ENCODE peak calls at places on chromosomes 7 and 10, in four cellular contexts. J is mesenchymal stem cell, F is neuronal stem cell, W is H1. L is an unnamed sample.

GRCh38 chr7:54728411-54728810 is 30.6 kb downstream of the SEC61G start:
- DNase-seq in F (no peak), W (no peak), J (no peak), L (no peak)

GRCh38 chr10:128316925-128317324 is 190.7 kb upstream of the MKI67 start:
- DNase-seq in W (no peak), J (no peak), F (no peak), L (no peak)

GRCh38 chr10:73941300-73941699 is 30.4 kb downstream of the PLAU start:
- DNase-seq in F (no peak), W (no peak), J (peak), L (no peak)

GRCh38 chr10:47264797-47265281 is 35.2 kb upstream of the GDF10 start:
- DNase-seq in J (no peak), W (peak), F (no peak), L (peak)

GRCh38 chr10:69232736-69233135 is 12.6 kb downstream of the HKDC1 start:
- DNase-seq in W (no peak), F (no peak), J (no peak), L (no peak)

GRCh38 chr10:76311752-76312699 is 880.6 kb downstream of the LRMDA start:
- DNase-seq in J (peak), F (no peak), W (no peak), L (peak)

GRCh38 chr10:132712291-132712690 is 73.7 kb downstream of the NKX6-2 start:
- DNase-seq in W (no peak), F (no peak), J (no peak), L (no peak)

GRCh38 chr10:13139150-13139549 is 22.2 kb upstream of the MCM10 start:
- DNase-seq in J (no peak), W (no peak), F (no peak), L (no peak)

GRCh38 chr10:33559105-33559504 is 224.6 kb upstream of the NRP1 start:
- DNase-seq in F (no peak), W (no peak), J (no peak), L (no peak)

GRCh38 chr10:113341138-113341537 is 211.7 kb upstream of the HABP2 start:
- DNase-seq in F (no peak), W (no peak), J (no peak), L (no peak)

GRCh38 chr10:126905776-126906703 is 812 bp downstream of the DOCK1 start:
- DNase-seq in F (peak), W (peak), J (peak), L (peak)

GRCh38 chr7:158587425-158588084 is at the start of gene PTPRN2:
- DNase-seq in W (peak), F (peak), J (peak), L (peak)

GRCh38 chr7:22147113-22147512 is 201.4 kb upstream of the CDCA7L start:
- DNase-seq in W (no peak), F (no peak), J (no peak), L (no peak)

GRCh38 chr7:6221340-6222319 is 50.8 kb downstream of the CYTH3 start:
- DNase-seq in F (no peak), W (no peak), J (peak), L (no peak)

GRCh38 chr7:22894585-22894984 is 71.9 kb upstream of the TOMM7 start:
- DNase-seq in F (no peak), W (peak), J (no peak), L (no peak)

GRCh38 chr7:155846936-155847335 is 34.7 kb upstream of the SHH start:
- DNase-seq in F (no peak), J (no peak), W (no peak), L (no peak)

GRCh38 chr10:89891006-89891405 is 189.6 kb downstream of the KIF20B start:
- DNase-seq in F (no peak), W (no peak), J (peak), L (peak)

GRCh38 chr7:116515584-116515983 is 9.3 kb upstream of the CAV1 start:
- DNase-seq in J (no peak), W (no peak), F (no peak), L (no peak)

GRCh38 chr7:116509982-116510579 is 10.5 kb downstream of the CAV2 start:
- DNase-seq in J (no peak), W (no peak), F (no peak), L (no peak)

GRCh38 chr7:116510795-116511194 is 11.3 kb downstream of the CAV2 start:
- DNase-seq in W (no peak), J (no peak), F (no peak), L (no peak)

GRCh38 chr7:116511552-116512523 is 12.3 kb downstream of the CAV2 start:
- DNase-seq in J (peak), F (no peak), W (no peak), L (peak)

DNA sequence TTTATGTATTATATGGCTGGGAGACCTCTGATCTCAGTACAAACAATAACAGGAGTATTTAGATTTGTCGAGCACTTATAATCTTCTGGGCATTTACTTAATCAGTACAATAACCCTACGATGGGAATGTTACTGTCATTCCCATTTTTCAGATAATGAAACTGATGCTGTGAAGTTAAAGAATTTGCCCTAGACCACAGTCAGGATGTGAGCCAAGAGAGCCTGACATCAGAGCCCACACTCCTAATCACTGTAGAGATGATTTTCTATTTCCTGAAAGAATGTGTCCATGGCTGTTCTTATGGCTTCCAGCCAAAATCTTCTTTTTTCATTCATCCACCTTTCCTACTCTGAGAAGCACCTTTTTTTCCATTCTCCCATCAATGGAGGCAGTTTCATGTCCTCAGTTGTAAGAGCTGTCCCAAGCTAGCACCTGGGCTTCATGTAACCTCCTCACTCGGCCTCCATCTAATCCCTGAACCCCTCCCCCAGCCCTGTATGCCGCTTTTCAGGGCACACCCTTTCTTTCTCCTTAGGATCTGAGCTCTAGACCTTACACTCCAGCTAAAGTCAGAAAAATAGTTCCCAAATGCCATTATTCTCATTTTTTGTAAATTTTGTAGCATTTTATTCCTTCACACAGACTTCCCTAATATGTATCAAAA is 12.2 kb upstream of the CAV1 start:
- DNase-seq in W (no peak), F (no peak), J (peak), L (no peak)
- H2BK5ac ChIP-seq in W (no peak), F (no peak), J (peak), L (no peak)

GRCh38 chr10:49624629-49625028 is 10.8 kb downstream of the CHAT start:
- DNase-seq in F (no peak), J (no peak), W (no peak), L (no peak)
- H2BK5ac ChIP-seq in F (no peak), J (no peak), W (no peak), L (no peak)

DNA sequence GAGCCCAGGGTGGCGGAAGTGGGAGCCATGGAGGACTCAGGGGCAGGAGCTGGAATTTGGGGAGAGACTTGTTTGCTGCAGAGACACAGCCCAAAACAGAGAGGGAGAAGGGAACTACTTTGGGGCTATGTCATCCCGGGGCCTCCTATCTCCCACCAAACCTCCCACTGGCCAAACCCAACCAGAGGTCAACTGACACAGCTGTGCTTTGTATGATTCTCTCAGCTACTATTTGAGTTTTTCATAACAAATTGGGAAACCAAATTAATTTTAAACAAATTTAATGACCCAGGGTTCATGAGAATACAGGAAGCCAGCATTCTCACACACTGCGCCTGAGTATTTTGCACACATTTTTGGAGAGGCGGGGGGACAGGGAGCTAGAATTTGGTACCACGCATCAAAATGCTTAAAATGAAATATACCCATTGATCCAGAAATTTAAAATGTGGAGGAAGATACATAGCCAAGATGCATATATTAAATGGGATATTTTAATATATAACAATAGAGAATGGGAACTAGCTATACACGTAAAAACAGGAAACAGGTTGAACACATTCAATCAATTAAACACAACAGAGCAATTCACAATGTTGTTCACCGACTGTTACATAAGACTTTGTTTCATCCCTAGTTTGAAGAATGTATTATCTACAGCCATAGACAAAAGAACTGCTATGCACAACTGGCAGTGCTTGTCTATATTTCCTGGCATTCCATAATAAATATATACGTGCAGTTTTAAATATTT is 105.3 kb downstream of the PARD3 start:
- DNase-seq in W (no peak), J (no peak), F (no peak), L (no peak)
- H2BK5ac ChIP-seq in W (no peak), J (no peak), F (no peak), L (no peak)

GRCh38 chr7:139646566-139646965 is 123.1 kb downstream of the CLEC2L start:
- DNase-seq in F (no peak), J (no peak), W (no peak), L (no peak)
- H2BK5ac ChIP-seq in F (no peak), J (no peak), W (no peak), L (no peak)

GRCh38 chr7:14286036-14286435 is 296.6 kb upstream of the ETV1 start:
- DNase-seq in W (no peak), J (no peak), F (no peak), L (no peak)

GRCh38 chr7:14293434-14293833 is 304.0 kb upstream of the ETV1 start:
- DNase-seq in F (no peak), J (no peak), W (no peak), L (no peak)

GRCh38 chr7:14287398-14287797 is 297.9 kb upstream of the ETV1 start:
- DNase-seq in W (no peak), J (no peak), F (no peak), L (no peak)

GRCh38 chr7:14294637-14295036 is 305.2 kb upstream of the ETV1 start:
- DNase-seq in J (no peak), F (no peak), W (no peak), L (no peak)

DNA sequence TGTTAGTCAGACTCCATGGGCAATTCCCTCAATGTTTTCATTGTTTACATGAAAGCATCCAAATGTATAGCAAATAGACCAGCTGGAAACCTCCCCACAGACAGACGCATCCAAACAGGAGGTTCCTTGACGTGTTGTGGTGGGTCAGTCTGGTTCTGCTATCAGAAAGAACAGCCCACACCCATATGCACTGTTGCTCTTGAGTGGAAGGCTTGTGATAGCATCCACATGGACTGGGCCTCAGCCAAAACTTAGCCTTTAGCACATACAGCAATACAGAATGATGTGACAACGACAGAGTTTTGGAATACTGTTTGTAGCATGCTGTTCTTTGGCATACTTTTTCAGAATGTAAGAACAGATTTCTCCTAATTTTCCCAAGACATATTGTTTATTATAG is 299.2 kb upstream of the ETV1 start:
- DNase-seq in F (no peak), W (no peak), J (no peak), L (no peak)
- H2BK5ac ChIP-seq in F (no peak), W (no peak), J (no peak), L (no peak)

DNA sequence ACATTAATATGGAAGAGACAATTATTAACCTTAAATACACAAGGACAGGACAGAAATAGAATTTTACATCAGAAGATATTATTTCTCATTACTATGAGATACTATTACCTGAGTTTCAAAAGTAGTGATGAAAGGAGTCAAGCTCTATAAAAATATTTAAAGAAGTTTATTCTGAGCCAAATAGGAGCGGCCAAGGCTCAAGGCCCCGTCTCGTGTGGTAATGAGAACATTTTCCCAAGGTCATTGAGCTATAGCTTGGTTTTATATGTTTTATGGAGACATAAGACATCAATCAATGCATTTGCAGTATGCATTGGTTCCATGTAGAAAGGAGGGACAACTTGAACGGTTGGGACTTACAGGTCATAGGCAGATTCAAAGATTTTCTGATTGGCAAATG is 29.4 kb upstream of the ZMYND11 start:
- DNase-seq in J (no peak), F (no peak), W (no peak), L (no peak)
- H2BK5ac ChIP-seq in J (no peak), F (no peak), W (no peak), L (no peak)

GRCh38 chr10:99828464-99828863 is 46.0 kb downstream of the ABCC2 start:
- DNase-seq in J (no peak), F (no peak), W (no peak), L (no peak)

GRCh38 chr10:99835947-99836346 is 53.5 kb downstream of the ABCC2 start:
- DNase-seq in F (no peak), J (no peak), W (no peak), L (no peak)

GRCh38 chr10:99836711-99837110 is 54.3 kb downstream of the ABCC2 start:
- DNase-seq in W (no peak), F (no peak), J (no peak), L (no peak)

GRCh38 chr10:99832439-99832838 is 50.0 kb downstream of the ABCC2 start:
- DNase-seq in F (no peak), J (no peak), W (no peak), L (peak)

GRCh38 chr10:99834410-99834809 is 52.0 kb downstream of the ABCC2 start:
- DNase-seq in J (peak), F (no peak), W (no peak), L (peak)
- H2BK5ac ChIP-seq in J (no peak), F (no peak), W (no peak), L (no peak)

DNA sequence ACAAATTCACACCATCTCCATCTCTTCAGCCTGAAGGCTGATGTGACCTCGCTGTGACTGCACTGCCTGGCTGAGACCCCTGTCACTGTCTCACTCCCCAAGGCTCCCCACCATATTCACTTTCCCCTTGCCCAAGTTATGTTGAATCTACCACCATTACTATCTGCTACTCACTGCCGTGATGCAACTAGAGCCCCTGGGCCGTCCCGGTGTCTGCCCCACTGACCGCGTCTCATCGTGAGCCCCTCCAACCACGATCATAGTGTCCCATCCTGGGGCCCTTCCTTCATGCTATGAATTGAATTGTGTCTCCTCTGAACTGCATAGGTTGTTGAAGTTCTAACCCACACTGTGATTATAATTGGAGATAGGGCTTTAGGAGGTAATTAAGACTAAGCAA is 71.9 kb upstream of the CHST15 start:
- DNase-seq in W (no peak), J (no peak), F (no peak), L (no peak)
- H2BK5ac ChIP-seq in W (no peak), J (no peak), F (no peak), L (no peak)

GRCh38 chr10:96309631-96310358 is 5.6 kb downstream of the DNTT start:
- DNase-seq in J (no peak), F (peak), W (no peak), L (no peak)

GRCh38 chr10:96304241-96304640 is at the start of gene DNTT:
- DNase-seq in F (no peak), J (no peak), W (no peak), L (no peak)

GRCh38 chr10:96301616-96302015 is 2.6 kb upstream of the DNTT start:
- DNase-seq in W (no peak), J (no peak), F (no peak), L (no peak)

GRCh38 chr10:96306516-96306915 is 2.3 kb downstream of the DNTT start:
- DNase-seq in J (no peak), F (no peak), W (no peak), L (no peak)

DNA sequence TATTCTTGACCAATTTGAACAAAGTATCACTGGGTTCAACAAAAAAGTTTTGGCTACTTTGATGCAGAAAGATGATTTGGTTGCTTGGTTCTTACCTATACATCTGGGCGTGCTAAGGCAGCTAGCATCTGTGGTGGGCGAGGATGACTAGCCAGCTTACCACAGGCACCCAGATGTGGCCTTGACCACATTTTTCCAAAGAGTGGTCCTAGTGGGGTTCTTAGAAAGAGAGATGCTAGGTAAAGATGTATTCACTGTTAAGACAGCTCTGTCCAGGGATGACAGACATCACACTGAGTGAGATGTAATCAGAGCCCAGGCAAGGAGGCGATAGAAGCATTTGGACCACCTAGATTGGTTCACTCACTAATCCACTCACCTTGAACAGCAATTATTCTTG is 785 bp downstream of the DNTT start:
- DNase-seq in J (no peak), W (no peak), F (no peak), L (no peak)
- H2BK5ac ChIP-seq in J (no peak), W (no peak), F (no peak), L (no peak)

L was measured in trophoblast cell.